ENCODE peak calls at places on chromosomes 3 and 15, in seven cellular contexts. X, K, W, G, S, T and Y are unnamed samples.

GRCh38 chr3:99023590-99024192 is 122.2 kb upstream of the DCBLD2 start:
- DNase-seq in X (peak), K (peak), W (no peak), G (no peak), S (peak), T (no peak), Y (peak)

GRCh38 chr15:69613182-69613581 is 160.6 kb downstream of the RPLP1 start:
- DNase-seq in X (no peak), K (no peak), W (no peak), G (no peak), S (no peak), T (no peak), Y (no peak)

GRCh38 chr3:175346573-175347356 is 487.6 kb downstream of the NAALADL2 start:
- DNase-seq in X (peak), K (no peak), W (peak), G (peak), S (peak), T (no peak), Y (peak)

GRCh38 chr3:194661374-194661773 is 10.6 kb downstream of the LSG1 start:
- DNase-seq in X (no peak), K (no peak), W (no peak), G (no peak), S (no peak), T (peak), Y (no peak)

GRCh38 chr3:179558742-179559364 is 3.9 kb upstream of the ACTL6A start:
- DNase-seq in X (peak), K (peak), W (peak), G (peak), S (no peak), T (no peak), Y (peak)

GRCh38 chr3:37604336-37604833 is 257.3 kb upstream of the CTDSPL start:
- DNase-seq in X (no peak), K (no peak), W (no peak), G (no peak), S (no peak), T (no peak), Y (no peak)

GRCh38 chr3:144351968-144352367 is 380.3 kb downstream of the DIPK2A start:
- DNase-seq in X (no peak), K (no peak), W (no peak), G (no peak), S (no peak), T (no peak), Y (no peak)

GRCh38 chr3:195015021-195015420 is 255.9 kb downstream of the XXYLT1 start:
- DNase-seq in X (peak), K (no peak), W (peak), G (no peak), S (no peak), T (peak), Y (no peak)

GRCh38 chr15:41838400-41838897 is at the start of gene PLA2G4B:
- DNase-seq in X (peak), K (no peak), W (no peak), G (peak), S (no peak), T (no peak), Y (peak)

GRCh38 chr3:141876891-141877561 is 583 bp downstream of the ATP1B3 start:
- DNase-seq in X (peak), K (peak), W (peak), G (peak), S (no peak), T (peak), Y (peak)

GRCh38 chr3:182710557-182711157 is 82.6 kb upstream of the ATP11B start:
- DNase-seq in X (peak), K (peak), W (no peak), G (no peak), S (no peak), T (no peak), Y (peak)

GRCh38 chr3:171490901-171491300 is 30.7 kb upstream of the TNIK start:
- DNase-seq in X (no peak), K (no peak), W (no peak), G (no peak), S (no peak), T (no peak), Y (no peak)

GRCh38 chr15:70036585-70037343 is 61.0 kb downstream of the TLE3 start:
- DNase-seq in X (peak), K (peak), W (no peak), G (no peak), S (no peak), T (no peak), Y (peak)

GRCh38 chr3:41573591-41573990 is 374.3 kb downstream of the CTNNB1 start:
- DNase-seq in X (no peak), K (no peak), W (no peak), G (no peak), S (no peak), T (no peak), Y (no peak)

GRCh38 chr3:127491909-127492308 is 98.6 kb downstream of the TPRA1 start:
- DNase-seq in X (no peak), K (no peak), W (no peak), G (no peak), S (no peak), T (no peak), Y (no peak)

GRCh38 chr3:185823280-185824044 is 1.4 kb downstream of the IGF2BP2 start:
- DNase-seq in X (peak), K (no peak), W (peak), G (peak), S (no peak), T (no peak), Y (peak)

GRCh38 chr3:149199474-149199873 is 22.2 kb downstream of the CP start:
- DNase-seq in X (no peak), K (no peak), W (no peak), G (no peak), S (no peak), T (no peak), Y (peak)

GRCh38 chr3:20648294-20648693 is 462.3 kb upstream of the SGO1 start:
- DNase-seq in X (peak), K (no peak), W (no peak), G (no peak), S (peak), T (no peak), Y (peak)

GRCh38 chr3:82080261-82080660 is 318.8 kb upstream of the GBE1 start:
- DNase-seq in X (peak), K (no peak), W (no peak), G (no peak), S (no peak), T (no peak), Y (peak)

GRCh38 chr3:47012342-47013230 is 33.1 kb downstream of the NBEAL2 start:
- DNase-seq in X (no peak), K (no peak), W (no peak), G (peak), S (no peak), T (peak), Y (no peak)

GRCh38 chr3:40170395-40170794 is 139.1 kb upstream of the EIF1B start:
- DNase-seq in X (no peak), K (no peak), W (no peak), G (no peak), S (no peak), T (no peak), Y (no peak)

GRCh38 chr3:41662288-41662687 is 299.6 kb downstream of the ULK4 start:
- DNase-seq in X (peak), K (no peak), W (no peak), G (no peak), S (no peak), T (no peak), Y (peak)

GRCh38 chr3:12040902-12041301 is 36.7 kb downstream of the SYN2 start:
- DNase-seq in X (no peak), K (no peak), W (no peak), G (no peak), S (no peak), T (no peak), Y (no peak)

GRCh38 chr3:138456961-138457862 is 22.8 kb downstream of the ESYT3 start:
- DNase-seq in X (no peak), K (no peak), W (no peak), G (no peak), S (no peak), T (peak), Y (no peak)

GRCh38 chr3:14587733-14588360 is 47.7 kb upstream of the GRIP2 start:
- DNase-seq in X (peak), K (no peak), W (no peak), G (no peak), S (no peak), T (no peak), Y (peak)

GRCh38 chr3:112594856-112595255 is 33.0 kb downstream of the SLC35A5 start:
- DNase-seq in X (no peak), K (no peak), W (no peak), G (no peak), S (no peak), T (no peak), Y (no peak)

GRCh38 chr3:129432036-129432435 is 3.6 kb upstream of the EFCAB12 start:
- DNase-seq in X (no peak), K (no peak), W (no peak), G (no peak), S (no peak), T (no peak), Y (no peak)

GRCh38 chr3:122123885-122124284 is 59.6 kb upstream of the CASR start:
- DNase-seq in X (peak), K (no peak), W (no peak), G (no peak), S (no peak), T (no peak), Y (no peak)

GRCh38 chr15:33871911-33872760 is 96.2 kb upstream of the CHRM5 start:
- DNase-seq in X (no peak), K (no peak), W (no peak), G (no peak), S (no peak), T (no peak), Y (peak)

GRCh38 chr15:35980719-35981118 is 434.8 kb upstream of the DPH6 start:
- DNase-seq in X (peak), K (no peak), W (no peak), G (no peak), S (no peak), T (no peak), Y (peak)

GRCh38 chr15:63048986-63049665 is 6.6 kb downstream of the TPM1 start:
- DNase-seq in X (peak), K (peak), W (peak), G (peak), S (no peak), T (no peak), Y (peak)

GRCh38 chr15:40062816-40063562 is 24.0 kb upstream of the SRP14 start:
- DNase-seq in X (no peak), K (no peak), W (no peak), G (no peak), S (no peak), T (no peak), Y (no peak)

GRCh38 chr15:74007820-74008371 is 13.4 kb downstream of the PML start:
- DNase-seq in X (no peak), K (peak), W (no peak), G (no peak), S (no peak), T (no peak), Y (no peak)

GRCh38 chr15:36678308-36678707 is 98.9 kb downstream of the CDIN1 start:
- DNase-seq in X (no peak), K (no peak), W (no peak), G (no peak), S (no peak), T (no peak), Y (no peak)

GRCh38 chr15:55800216-55800615 is 57.3 kb upstream of the PRTG start:
- DNase-seq in X (no peak), K (no peak), W (no peak), G (no peak), S (no peak), T (no peak), Y (no peak)
- H3K4me3 ChIP-seq in X (no peak), K (no peak), W (no peak), G (no peak), S (no peak), T (no peak), Y (no peak)

DNA sequence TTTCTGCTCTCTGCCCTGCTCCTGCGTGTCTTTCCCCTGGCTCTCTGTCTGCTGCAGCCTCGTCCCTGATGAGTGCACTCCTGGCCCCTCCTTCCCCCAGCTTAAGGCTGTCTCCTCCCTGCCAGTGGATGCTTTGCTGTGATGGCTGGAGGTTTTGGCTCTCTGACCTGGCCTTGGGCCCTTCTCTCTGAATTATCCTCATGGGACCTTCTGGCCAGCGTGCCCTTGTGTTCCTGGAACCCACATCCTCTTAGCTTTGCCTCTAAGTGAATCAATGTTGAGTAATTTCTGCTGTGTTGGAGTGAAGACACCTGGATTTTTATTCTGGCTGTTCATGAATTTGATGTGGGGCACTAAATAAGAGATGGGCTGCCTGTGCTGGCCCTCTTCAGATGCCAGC is 9.8 kb upstream of the TNFAIP8L3 start:
- DNase-seq in X (no peak), K (no peak), W (peak), G (peak), S (no peak), T (peak), Y (no peak)
- H3K4me3 ChIP-seq in X (no peak), K (no peak), W (no peak), G (no peak), S (no peak), T (peak), Y (no peak)

GRCh38 chr15:55632434-55632833 is 44.3 kb upstream of the PYGO1 start:
- DNase-seq in X (no peak), K (no peak), W (no peak), G (no peak), S (no peak), T (no peak), Y (no peak)

GRCh38 chr15:55628369-55628730 is 40.2 kb upstream of the PYGO1 start:
- DNase-seq in X (no peak), K (no peak), W (no peak), G (no peak), S (no peak), T (no peak), Y (no peak)

GRCh38 chr15:55633731-55634130 is 45.6 kb upstream of the PYGO1 start:
- DNase-seq in X (no peak), K (no peak), W (no peak), G (no peak), S (no peak), T (no peak), Y (no peak)

GRCh38 chr15:55630921-55631320 is 42.8 kb upstream of the PYGO1 start:
- DNase-seq in X (no peak), K (no peak), W (no peak), G (no peak), S (no peak), T (no peak), Y (no peak)

GRCh38 chr15:55627730-55628368 is 39.7 kb upstream of the PYGO1 start:
- DNase-seq in X (peak), K (no peak), W (no peak), G (no peak), S (peak), T (no peak), Y (peak)
- H3K4me3 ChIP-seq in X (no peak), K (no peak), W (no peak), G (no peak), S (no peak), T (no peak), Y (no peak)

DNA sequence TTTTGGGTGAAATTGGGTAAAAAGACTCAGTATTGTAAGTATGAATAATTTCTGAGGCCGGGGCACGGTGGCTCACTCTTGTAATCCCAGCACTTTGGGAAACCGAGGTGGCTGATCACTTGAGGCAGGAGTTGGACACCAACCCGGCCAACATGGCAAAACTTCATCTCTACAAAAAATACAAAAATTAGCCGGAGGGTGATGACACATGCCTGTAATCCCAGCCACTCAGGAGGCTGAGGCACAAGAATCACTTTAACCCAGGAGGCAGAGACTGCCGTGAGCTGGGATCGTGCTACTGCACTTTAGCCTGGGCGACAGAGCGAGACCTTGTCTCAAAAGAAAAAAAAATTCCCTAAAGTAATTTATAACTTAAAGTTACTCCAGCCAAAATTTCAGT is 162.2 kb downstream of the APBA2 start:
- DNase-seq in X (no peak), K (no peak), W (no peak), G (no peak), S (no peak), T (no peak), Y (no peak)
- H3K4me3 ChIP-seq in X (no peak), K (no peak), W (no peak), G (no peak), S (no peak), T (no peak), Y (no peak)

DNA sequence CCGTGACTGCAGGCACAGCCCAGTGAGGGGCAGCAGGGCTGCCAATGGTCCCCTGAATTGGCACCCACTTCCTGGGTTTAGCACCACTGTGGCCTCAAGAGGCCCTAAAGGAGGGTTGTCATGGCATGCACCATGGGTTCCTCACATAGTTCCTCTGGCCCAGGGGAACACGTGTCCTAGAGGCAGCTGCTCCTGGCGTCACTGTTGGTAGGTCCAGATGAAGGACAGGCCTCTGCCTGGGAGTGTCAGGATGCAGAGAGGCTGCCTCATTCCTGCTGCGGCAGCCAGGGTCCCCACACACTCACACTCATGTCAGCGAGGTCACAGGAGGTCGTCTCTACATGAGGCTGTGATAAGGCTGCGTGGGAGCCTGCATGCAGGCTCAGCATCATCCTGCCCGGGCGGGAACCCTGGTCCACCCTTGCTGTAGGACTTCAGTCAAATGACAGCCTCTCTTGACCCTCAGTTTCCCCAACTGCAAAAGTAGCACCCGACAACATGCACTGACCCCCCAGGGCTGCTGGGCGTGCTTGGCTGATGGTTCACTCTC is 26.1 kb upstream of the SFMBT1 start:
- DNase-seq in X (no peak), K (no peak), W (peak), G (no peak), S (no peak), T (no peak), Y (no peak)
- H3K4me3 ChIP-seq in X (no peak), K (no peak), W (peak), G (no peak), S (no peak), T (peak), Y (peak)

DNA sequence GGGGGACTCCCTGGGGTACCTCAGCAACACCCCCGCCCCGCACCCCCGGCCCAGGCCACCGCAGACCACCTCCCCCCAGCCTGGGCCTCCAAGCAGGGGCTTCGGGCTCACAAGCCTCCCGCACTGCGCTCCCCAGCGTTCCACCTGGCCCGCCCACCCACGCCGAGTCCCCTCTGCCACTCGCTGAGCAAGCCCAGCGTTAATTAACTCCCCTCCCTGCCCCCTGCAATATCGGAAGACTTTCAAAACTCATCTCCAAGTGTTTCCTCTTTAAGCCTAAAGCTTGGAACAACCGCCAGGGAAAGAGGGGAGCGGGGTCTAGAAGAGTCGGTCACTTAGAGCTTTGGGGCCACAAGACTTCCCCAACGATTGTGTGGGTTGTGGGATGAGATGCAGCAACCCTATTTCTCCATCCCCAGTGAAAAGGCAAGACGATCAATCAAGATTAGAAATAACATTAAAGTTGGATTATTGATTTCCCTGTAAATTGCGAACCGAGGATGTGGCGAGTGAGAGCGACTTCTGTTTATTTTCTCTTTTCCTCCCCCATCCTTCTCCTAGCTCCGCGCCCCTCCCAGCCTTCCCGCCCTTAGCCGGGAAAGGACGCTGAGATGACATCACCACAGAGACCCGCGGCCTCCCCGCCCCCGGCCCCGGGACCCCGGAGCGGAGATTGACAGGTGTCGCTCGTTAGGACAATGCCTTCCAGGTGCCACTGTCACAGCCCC is 30.2 kb downstream of the NR2F2 start:
- DNase-seq in X (no peak), K (no peak), W (no peak), G (no peak), S (no peak), T (no peak), Y (no peak)
- H3K4me3 ChIP-seq in X (peak), K (no peak), W (peak), G (peak), S (peak), T (peak), Y (no peak)

GRCh38 chr3:188360364-188360881 is 206.5 kb downstream of the LPP start:
- DNase-seq in X (no peak), K (no peak), W (no peak), G (no peak), S (no peak), T (no peak), Y (no peak)

GRCh38 chr3:188362405-188362831 is 208.5 kb downstream of the LPP start:
- DNase-seq in X (peak), K (no peak), W (no peak), G (no peak), S (no peak), T (no peak), Y (peak)

GRCh38 chr3:188353409-188353808 is 199.5 kb downstream of the LPP start:
- DNase-seq in X (no peak), K (peak), W (no peak), G (no peak), S (no peak), T (no peak), Y (no peak)

GRCh38 chr3:188361888-188362287 is 207.9 kb downstream of the LPP start:
- DNase-seq in X (no peak), K (no peak), W (no peak), G (no peak), S (no peak), T (no peak), Y (no peak)

DNA sequence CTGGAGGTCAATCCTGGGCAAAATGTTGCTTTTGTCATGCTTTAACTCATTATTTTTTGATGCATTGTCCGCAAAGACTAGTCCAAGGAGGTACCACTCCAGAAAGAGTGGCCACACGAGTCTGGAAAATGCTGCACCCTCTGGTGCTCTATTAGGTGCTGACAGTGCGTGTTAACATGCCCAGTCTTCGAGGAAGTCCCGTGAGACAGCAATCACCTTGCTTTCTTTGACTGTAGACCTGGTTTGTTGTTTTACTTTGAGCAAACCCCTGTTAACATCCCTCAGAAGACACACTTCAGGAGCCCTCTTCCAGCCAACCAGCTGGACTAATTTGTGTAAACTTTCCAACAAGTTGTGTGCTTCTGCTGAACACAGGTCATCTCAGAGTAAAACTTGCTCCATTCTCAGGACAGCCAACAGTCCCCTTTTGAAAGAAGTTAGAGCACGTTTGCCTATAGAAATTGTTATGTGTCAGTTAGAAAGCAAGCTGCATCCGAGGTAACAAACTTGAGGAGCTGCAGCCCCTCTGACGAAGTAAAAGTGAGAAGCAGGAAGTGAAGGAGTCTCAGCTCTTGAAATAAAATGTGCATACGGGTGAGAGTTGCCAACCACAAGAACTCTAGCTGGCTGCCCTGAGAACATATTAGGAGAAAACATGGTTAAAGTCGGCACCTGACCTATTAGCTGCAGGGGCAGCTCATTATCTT is 205.0 kb downstream of the LPP start:
- DNase-seq in X (no peak), K (peak), W (no peak), G (no peak), S (no peak), T (no peak), Y (no peak)
- H3K4me3 ChIP-seq in X (no peak), K (peak), W (no peak), G (no peak), S (no peak), T (peak), Y (no peak)